ENCODE peak calls at places on chromosomes 5 and 9, in four cellular contexts. I is tibial nerve, G is lower lobe of right lung, Z is breast epithelium. Q is an unnamed sample.

GRCh38 chr5:137248476-137248970 is 250.6 kb downstream of the SPOCK1 start:
- DNase-seq in I (no peak), G (no peak), Z (no peak), Q (no peak)

GRCh38 chr5:997001-997474 is 11.6 kb upstream of the NKD2 start:
- DNase-seq in I (peak), G (peak), Z (no peak), Q (no peak)

GRCh38 chr9:126009047-126009446 is 261.9 kb downstream of the PBX3 start:
- DNase-seq in I (no peak), G (no peak), Z (no peak), Q (no peak)

GRCh38 chr5:141560725-141561483 is 57.9 kb downstream of the DIAPH1 start:
- DNase-seq in I (peak), G (peak), Z (peak), Q (peak)

GRCh38 chr9:126152622-126153362 is 173.8 kb upstream of the MVB12B start:
- DNase-seq in I (no peak), G (no peak), Z (no peak), Q (no peak)

GRCh38 chr5:139809331-139809810 is 13.8 kb downstream of the PSD2 start:
- DNase-seq in I (no peak), G (peak), Z (no peak), Q (no peak)

GRCh38 chr9:93332317-93332716 is 119.2 kb upstream of the FAM120A start:
- DNase-seq in I (no peak), G (no peak), Z (no peak), Q (no peak)

GRCh38 chr9:108786756-108787663 is 68.8 kb downstream of the ACTL7B start:
- DNase-seq in I (no peak), G (no peak), Z (no peak), Q (no peak)

GRCh38 chr9:124758691-124759090 is 12.4 kb downstream of the NR6A1 start:
- DNase-seq in I (no peak), G (no peak), Z (no peak), Q (no peak)

GRCh38 chr5:171989276-171989675 is 17.2 kb downstream of the FBXW11 start:
- DNase-seq in I (no peak), G (no peak), Z (no peak), Q (no peak)

GRCh38 chr9:35635730-35636129 is 15.0 kb downstream of the SIT1 start:
- DNase-seq in I (no peak), G (no peak), Z (no peak), Q (no peak)

GRCh38 chr5:146878471-146879172 is at the start of gene PPP2R2B:
- DNase-seq in I (no peak), G (peak), Z (no peak), Q (no peak)

GRCh38 chr5:135435467-135436330 is 11.4 kb downstream of the DCANP1 start:
- DNase-seq in I (no peak), G (no peak), Z (no peak), Q (no peak)

GRCh38 chr5:5150667-5151066 is 10.5 kb downstream of the ADAMTS16 start:
- DNase-seq in I (no peak), G (no peak), Z (no peak), Q (no peak)

GRCh38 chr9:130174920-130175321 is 2.7 kb downstream of the NCS1 start:
- DNase-seq in I (no peak), G (no peak), Z (no peak), Q (no peak)

GRCh38 chr9:16133032-16133431 is 580.2 kb downstream of the CCDC171 start:
- DNase-seq in I (no peak), G (no peak), Z (no peak), Q (no peak)

GRCh38 chr5:125424374-125424773 is 677.9 kb upstream of the ZNF608 start:
- DNase-seq in I (no peak), G (no peak), Z (no peak), Q (no peak)

GRCh38 chr5:32753051-32753450 is 41.9 kb downstream of the NPR3 start:
- DNase-seq in I (no peak), G (no peak), Z (no peak), Q (no peak)

GRCh38 chr5:112921031-112921832 is 795 bp downstream of the REEP5 start:
- DNase-seq in I (peak), G (peak), Z (peak), Q (no peak)

GRCh38 chr5:145859451-145859850 is 13.4 kb downstream of the GRXCR2 start:
- DNase-seq in I (no peak), G (no peak), Z (no peak), Q (no peak)

GRCh38 chr5:6544561-6544935 is 88.3 kb downstream of the NSUN2 start:
- DNase-seq in I (no peak), G (no peak), Z (no peak), Q (no peak)

GRCh38 chr5:37889612-37890317 is 49.9 kb upstream of the GDNF start:
- DNase-seq in I (no peak), G (no peak), Z (no peak), Q (no peak)

GRCh38 chr5:142404046-142404477 is 79.2 kb upstream of the SPRY4 start:
- DNase-seq in I (no peak), G (no peak), Z (no peak), Q (no peak)

GRCh38 chr5:89208392-89208791 is 325.4 kb upstream of the MEF2C start:
- DNase-seq in I (no peak), G (no peak), Z (no peak), Q (no peak)

GRCh38 chr9:70422371-70423043 is 8.1 kb upstream of the KLF9 start:
- DNase-seq in I (no peak), G (no peak), Z (no peak), Q (no peak)

GRCh38 chr9:107481035-107481434 is 8.5 kb downstream of the KLF4 start:
- DNase-seq in I (no peak), G (no peak), Z (no peak), Q (no peak)

GRCh38 chr5:7541898-7542297 is 146.0 kb downstream of the ADCY2 start:
- DNase-seq in I (no peak), G (no peak), Z (no peak), Q (no peak)

GRCh38 chr9:5825223-5825622 is 7.7 kb downstream of the ERMP1 start:
- DNase-seq in I (no peak), G (no peak), Z (no peak), Q (no peak)

GRCh38 chr5:124162782-124163532 is 583.5 kb downstream of the ZNF608 start:
- DNase-seq in I (no peak), G (no peak), Z (no peak), Q (no peak)

GRCh38 chr9:69945671-69946141 is 97.9 kb upstream of the MAMDC2 start:
- DNase-seq in I (peak), G (peak), Z (no peak), Q (no peak)

GRCh38 chr9:3299872-3300271 is 225.9 kb downstream of the RFX3 start:
- DNase-seq in I (no peak), G (no peak), Z (no peak), Q (no peak)

GRCh38 chr9:124015091-124015660 is 3.6 kb downstream of the LHX2 start:
- DNase-seq in I (no peak), G (no peak), Z (no peak), Q (no peak)

GRCh38 chr5:61625682-61626620 is 293.9 kb downstream of the ZSWIM6 start:
- DNase-seq in I (peak), G (peak), Z (peak), Q (no peak)

GRCh38 chr5:93274291-93274690 is 306.7 kb downstream of the NR2F1-AS1 start:
- DNase-seq in I (no peak), G (no peak), Z (no peak), Q (no peak)

GRCh38 chr9:35996358-35996970 is 38.5 kb upstream of the OR2S2 start:
- DNase-seq in I (no peak), G (no peak), Z (no peak), Q (no peak)

GRCh38 chr5:175524211-175524610 is 45.9 kb downstream of the SFXN1 start:
- DNase-seq in I (no peak), G (no peak), Z (no peak), Q (no peak)

GRCh38 chr5:94347130-94347529 is 271.3 kb downstream of the KIAA0825 start:
- DNase-seq in I (no peak), G (no peak), Z (no peak), Q (no peak)

DNA sequence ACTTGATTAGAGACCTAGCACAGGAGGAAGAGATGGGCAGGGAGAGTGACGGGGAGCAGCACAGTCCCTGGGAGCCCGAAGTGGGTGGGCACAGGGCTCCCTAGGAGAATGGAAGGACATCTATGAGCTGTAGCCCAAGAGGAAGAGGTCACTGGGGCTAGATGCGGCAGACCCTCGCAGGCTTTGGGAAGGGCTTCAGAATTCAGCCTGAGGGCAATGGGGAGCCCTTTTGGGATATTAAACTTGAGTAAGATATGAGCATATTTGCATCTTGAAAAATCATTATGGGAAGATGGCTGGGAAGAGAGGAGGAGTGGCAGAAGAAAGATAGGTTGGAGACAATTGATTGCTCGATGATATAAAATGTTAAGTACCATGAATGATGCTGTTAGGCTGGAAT is 48.9 kb upstream of the IL17B start:
- DNase-seq in I (no peak), G (no peak), Z (no peak), Q (no peak)
- H3K4me3 ChIP-seq in I (no peak), G (no peak), Z (no peak), Q (no peak)

GRCh38 chr5:43000914-43001313 is 39.2 kb downstream of the ANXA2R start:
- DNase-seq in I (no peak), G (no peak), Z (no peak), Q (no peak)

GRCh38 chr5:42995152-42995751 is 44.9 kb downstream of the ANXA2R start:
- DNase-seq in I (no peak), G (no peak), Z (no peak), Q (no peak)

GRCh38 chr5:42994285-42995151 is 45.6 kb downstream of the ANXA2R start:
- DNase-seq in I (peak), G (peak), Z (peak), Q (peak)

GRCh38 chr5:43001748-43002147 is 38.4 kb downstream of the ANXA2R start:
- DNase-seq in I (no peak), G (no peak), Z (no peak), Q (no peak)

DNA sequence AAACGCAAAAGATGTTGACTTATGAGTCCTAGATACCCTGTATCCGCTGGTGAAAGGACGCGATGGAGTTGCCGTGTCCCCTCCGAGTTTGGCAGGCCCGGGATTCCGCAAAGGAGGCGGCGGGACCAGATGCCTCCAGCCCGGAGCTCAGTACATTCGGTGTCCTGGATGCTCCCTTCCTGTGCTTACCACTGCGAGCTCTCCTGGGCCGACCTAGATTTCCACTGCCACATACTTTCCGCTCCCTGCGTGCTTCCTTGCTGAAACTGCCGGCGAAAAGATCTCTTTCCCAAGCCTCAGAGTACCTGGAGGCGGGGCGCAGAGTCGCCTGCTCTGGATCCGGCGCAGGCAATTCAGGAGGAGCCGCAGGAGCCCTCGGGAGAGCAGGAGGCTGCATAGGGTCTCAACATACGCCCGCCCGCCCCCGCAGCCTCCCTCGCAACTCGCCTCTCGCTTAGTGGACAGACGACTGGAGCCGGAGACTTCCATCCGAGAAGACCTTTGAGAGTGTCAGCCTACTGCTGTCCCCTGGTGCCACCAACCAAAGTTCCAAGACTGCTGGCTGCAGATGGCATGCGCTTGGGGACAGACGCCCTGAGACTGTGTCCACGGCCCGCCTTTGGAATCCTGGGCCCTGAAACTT is 39.8 kb downstream of the ANXA2R start:
- DNase-seq in I (no peak), G (no peak), Z (no peak), Q (no peak)
- H3K27ac ChIP-seq in I (no peak), G (no peak), Z (peak), Q (peak)

GRCh38 chr5:157529002-157529401 is 46.6 kb downstream of the ADAM19 start:
- DNase-seq in I (no peak), G (no peak), Z (no peak), Q (no peak)
- H3K4me3 ChIP-seq in I (no peak), G (no peak), Z (no peak), Q (no peak)

GRCh38 chr5:14742427-14743010 is 78.0 kb downstream of the OTULIN start:
- DNase-seq in I (no peak), G (no peak), Z (no peak), Q (no peak)
- H3K27ac ChIP-seq in I (no peak), G (no peak), Z (no peak), Q (no peak)

DNA sequence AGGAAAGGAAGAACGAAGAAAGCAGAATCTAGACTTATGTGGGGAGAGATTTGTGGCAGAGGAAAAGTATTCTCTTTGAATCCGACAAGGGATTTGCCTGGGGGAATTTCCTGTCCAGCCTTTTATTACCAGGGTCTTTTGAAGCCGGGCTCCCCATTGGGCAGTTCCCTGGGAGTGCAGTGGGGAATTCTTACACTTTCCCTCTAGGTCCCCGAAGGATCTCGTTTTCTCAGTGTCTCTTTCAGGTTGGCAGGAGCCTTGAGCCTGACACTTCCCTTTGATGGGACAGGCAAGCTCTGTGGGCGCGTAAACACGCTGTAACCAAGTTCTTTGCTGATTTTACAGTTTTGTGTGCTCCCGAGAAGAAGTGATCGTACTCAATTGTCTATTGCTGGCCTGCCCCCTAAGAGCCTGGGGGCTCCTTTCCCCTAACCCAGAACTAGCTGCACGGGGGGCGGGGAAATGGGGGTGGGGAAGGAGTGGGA is 582 bp upstream of the VCAN start:
- DNase-seq in I (no peak), G (no peak), Z (no peak), Q (no peak)
- H3K4me3 ChIP-seq in I (peak), G (peak), Z (peak), Q (peak)

DNA sequence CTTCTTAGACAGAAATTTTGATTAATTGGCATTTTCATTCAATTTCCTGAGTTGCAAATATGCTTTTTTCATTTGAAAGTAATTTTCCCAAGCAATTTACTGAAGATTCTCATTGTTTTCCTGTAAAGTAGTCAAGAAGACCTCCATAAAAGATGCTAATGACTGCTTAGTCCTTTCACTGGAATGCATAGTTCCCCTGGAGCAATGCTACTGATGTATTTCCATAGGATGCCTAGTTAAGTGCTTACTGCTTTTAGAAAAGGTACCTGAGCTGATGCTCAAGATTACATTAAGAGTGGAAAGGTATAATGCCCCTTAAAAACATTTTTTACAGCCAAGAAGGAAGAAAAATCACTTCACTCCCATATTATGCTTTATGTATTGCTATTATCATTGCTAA is 109.2 kb upstream of the EMB start:
- DNase-seq in I (no peak), G (no peak), Z (no peak), Q (no peak)
- H3K27ac ChIP-seq in I (no peak), G (no peak), Z (no peak), Q (no peak)

GRCh38 chr9:90641090-90641489 is 1.5 kb downstream of the DIRAS2 start:
- DNase-seq in I (no peak), G (no peak), Z (no peak), Q (no peak)

GRCh38 chr9:90642570-90643539 is at the start of gene DIRAS2:
- DNase-seq in I (no peak), G (peak), Z (peak), Q (no peak)

GRCh38 chr9:90637626-90638025 is 5.0 kb downstream of the DIRAS2 start:
- DNase-seq in I (no peak), G (no peak), Z (no peak), Q (no peak)

GRCh38 chr9:90645721-90646120 is 3.1 kb upstream of the DIRAS2 start:
- DNase-seq in I (no peak), G (no peak), Z (no peak), Q (no peak)

GRCh38 chr9:90641868-90642558 is 611 bp downstream of the DIRAS2 start:
- DNase-seq in I (no peak), G (no peak), Z (no peak), Q (no peak)
- H3K4me3 ChIP-seq in I (peak), G (no peak), Z (peak), Q (peak)

GRCh38 chr9:136314056-136314416 is 10.1 kb upstream of the CCDC187 start:
- DNase-seq in I (no peak), G (no peak), Z (no peak), Q (no peak)

GRCh38 chr9:136313111-136314055 is 9.5 kb upstream of the CCDC187 start:
- DNase-seq in I (no peak), G (no peak), Z (no peak), Q (no peak)

GRCh38 chr9:136316271-136316751 is 11.0 kb upstream of the GPSM1 start:
- DNase-seq in I (no peak), G (no peak), Z (no peak), Q (no peak)

GRCh38 chr9:136316896-136317676 is 10.3 kb upstream of the GPSM1 start:
- DNase-seq in I (no peak), G (no peak), Z (no peak), Q (no peak)

GRCh38 chr9:136314944-136315343 is 11.1 kb upstream of the CCDC187 start:
- DNase-seq in I (no peak), G (no peak), Z (no peak), Q (no peak)
- H3K27ac ChIP-seq in I (no peak), G (no peak), Z (no peak), Q (no peak)

GRCh38 chr5:28156981-28157380 is 1118.6 kb upstream of the CDH9 start:
- DNase-seq in I (no peak), G (no peak), Z (no peak), Q (no peak)
- H3K4me3 ChIP-seq in I (no peak), G (no peak), Z (no peak), Q (no peak)

Q was measured in esophagus squamous epithelium.